ENCODE peak calls at places on chromosomes 12 and 14, in ten cellular contexts. B, U, J, X, Z, O, S, R, E and H are unnamed samples.

GRCh38 chr12:88418856-88419497 is 161.3 kb downstream of the KITLG start:
- DNase-seq in B (no peak), U (peak; percentile 49), J (no peak), X (no peak), Z (no peak), O (no peak), S (no peak), R (no peak), E (no peak), H (no peak)

GRCh38 chr14:61266436-61267220 is 14.5 kb downstream of the TMEM30B start:
- DNase-seq in B (no peak), U (no peak), J (no peak), X (no peak), Z (no peak), O (no peak), S (no peak), R (no peak), E (no peak), H (no peak)

GRCh38 chr14:102046337-102047278 is 40.2 kb downstream of the HSP90AA1 start:
- DNase-seq in B (peak; percentile 44), U (no peak), J (no peak), X (peak; percentile 73), Z (peak; percentile 89), O (peak; percentile 3), S (peak; percentile 69), R (no peak), E (no peak), H (peak; percentile 87)

GRCh38 chr12:1474059-1474537 is 120.3 kb downstream of the FBXL14 start:
- DNase-seq in B (no peak), U (peak; percentile 96), J (peak; percentile 98), X (no peak), Z (no peak), O (peak; percentile 41), S (no peak), R (no peak), E (no peak), H (no peak)

GRCh38 chr12:68899251-68899771 is 33.7 kb downstream of the CPM start:
- DNase-seq in B (no peak), U (peak; percentile 88), J (peak; percentile 62), X (peak; percentile 27), Z (no peak), O (no peak), S (no peak), R (no peak), E (no peak), H (peak; percentile 62)

GRCh38 chr14:33509454-33509853 is 441.4 kb downstream of the EGLN3 start:
- DNase-seq in B (no peak), U (no peak), J (no peak), X (no peak), Z (no peak), O (no peak), S (no peak), R (no peak), E (no peak), H (no peak)

GRCh38 chr12:64098709-64099354 is 123.3 kb downstream of the KICS2 start:
- DNase-seq in B (no peak), U (peak; percentile 78), J (no peak), X (no peak), Z (no peak), O (no peak), S (peak; percentile 71), R (no peak), E (no peak), H (no peak)

GRCh38 chr12:108778053-108778452 is 46.7 kb upstream of the CORO1C start:
- DNase-seq in B (no peak), U (no peak), J (no peak), X (no peak), Z (no peak), O (no peak), S (no peak), R (no peak), E (no peak), H (no peak)

GRCh38 chr14:28629328-28630004 is 137.1 kb upstream of the FOXG1 start:
- DNase-seq in B (no peak), U (no peak), J (no peak), X (no peak), Z (no peak), O (no peak), S (no peak), R (no peak), E (no peak), H (no peak)

GRCh38 chr12:5390174-5390799 is 41.6 kb upstream of the NTF3 start:
- DNase-seq in B (no peak), U (no peak), J (no peak), X (no peak), Z (no peak), O (no peak), S (no peak), R (no peak), E (no peak), H (no peak)

GRCh38 chr14:89675590-89675989 is 258.6 kb upstream of the FOXN3 start:
- DNase-seq in B (no peak), U (no peak), J (no peak), X (no peak), Z (no peak), O (no peak), S (no peak), R (no peak), E (no peak), H (no peak)

GRCh38 chr14:71165121-71165574 is 257.9 kb downstream of the PCNX1 start:
- DNase-seq in B (no peak), U (no peak), J (no peak), X (no peak), Z (no peak), O (no peak), S (no peak), R (no peak), E (no peak), H (no peak)

GRCh38 chr12:5371636-5372035 is 60.3 kb upstream of the NTF3 start:
- DNase-seq in B (no peak), U (no peak), J (no peak), X (no peak), Z (no peak), O (no peak), S (no peak), R (no peak), E (no peak), H (no peak)

GRCh38 chr14:36221097-36221496 is 44.6 kb upstream of the PTCSC3 start:
- DNase-seq in B (no peak), U (no peak), J (no peak), X (no peak), Z (peak; percentile 18), O (no peak), S (no peak), R (no peak), E (no peak), H (no peak)